ENCODE peak calls at places on chromosome X, in five cellular contexts. W is NCI-H2171; X is stimulated activated CD4-positive, alpha-beta T cell treated with anti-CD3 and anti-CD28 coated beads, TNF-alpha, amount 100 ng/mL, for 48 hours; O is LoVo; C is activated CD4-positive, alpha-beta memory T cell treated with anti-CD3 and anti-CD28 coated beads, Interleukin-2, amount 10 ng/mL, durations not matched to agents 7 days and 5 days. V is an unnamed sample.

GRCh38 chrX:136227948-136228584 is 23.1 kb downstream of the MAP7D3 start:
- DNase-seq in O (no peak), W (no peak), C (peak), X (no peak), V (no peak)

GRCh38 chrX:97479491-97479890 is 595.8 kb downstream of the RPA4 start:
- DNase-seq in X (no peak), C (no peak), W (no peak), O (no peak), V (no peak)

GRCh38 chrX:148940411-148940996 is 440.1 kb downstream of the AFF2 start:
- DNase-seq in X (no peak), C (no peak), O (no peak), W (no peak), V (no peak)

GRCh38 chrX:22952011-22952410 is 47.7 kb upstream of the DDX53 start:
- DNase-seq in C (no peak), O (no peak), X (no peak), W (no peak), V (no peak)

GRCh38 chrX:115013705-115014104 is 3.7 kb downstream of the IL13RA2 start:
- DNase-seq in W (no peak), O (no peak), C (no peak), X (no peak), V (no peak)

GRCh38 chrX:2707334-2707760 is 16.3 kb downstream of the CD99 start:
- DNase-seq in X (peak), C (peak), O (peak), W (no peak), V (peak)

GRCh38 chrX:72268601-72269365 is 8.3 kb downstream of the RPS4X start:
- DNase-seq in W (no peak), C (no peak), O (no peak), X (no peak), V (no peak)

GRCh38 chrX:106612403-106612789 is 618 bp downstream of the RADX start:
- DNase-seq in C (no peak), W (no peak), X (no peak), O (peak), V (no peak)

GRCh38 chrX:88746925-88747324 is at the start of gene CPXCR1:
- DNase-seq in W (no peak), X (no peak), C (no peak), O (no peak), V (no peak)

GRCh38 chrX:45353462-45353861 is 152.8 kb upstream of the DIPK2B start:
- DNase-seq in X (no peak), C (no peak), W (no peak), O (no peak), V (no peak)

GRCh38 chrX:40420899-40421729 is 159.7 kb upstream of the ATP6AP2 start:
- DNase-seq in W (no peak), C (no peak), X (no peak), O (no peak), V (no peak)

GRCh38 chrX:133497356-133497755 is 82.1 kb upstream of the GPC4 start:
- DNase-seq in X (no peak), C (no peak), O (no peak), W (no peak), V (no peak)

GRCh38 chrX:154401045-154401799 is 3.0 kb downstream of the RPL10 start:
- DNase-seq in X (no peak), O (no peak), W (no peak), C (no peak), V (no peak)

GRCh38 chrX:121958886-121959285 is 911.5 kb downstream of the GLUD2 start:
- DNase-seq in W (no peak), X (no peak), C (no peak), O (no peak), V (no peak)

GRCh38 chrX:130416785-130417184 is 15.0 kb downstream of the RBMX2 start:
- DNase-seq in O (no peak), C (no peak), W (no peak), X (no peak), V (no peak)

GRCh38 chrX:78673256-78673655 is 14.1 kb upstream of the RTL3 start:
- DNase-seq in C (no peak), W (no peak), X (no peak), O (no peak), V (no peak)